ENCODE peak calls at places on chromosomes 13 and 19, in nine cellular contexts. E is suprapubic skin, R is ascending aorta, K is adrenal gland, H is brain microvascular endothelial cell, V is tibial artery, L is GM23338, N is aorta, C is heart left ventricle. D is an unnamed sample.

GRCh38 chr19:3275583-3276340 is 51.3 kb downstream of the CELF5 start:
- DNase-seq in E (no peak), R (no peak), K (peak; percentile 40), H (peak; percentile 76), V (no peak), L (peak; percentile 96), N (peak; percentile 88), C (peak; percentile 44), D (peak; percentile 32)

GRCh38 chr13:114043421-114044053 is 69.7 kb upstream of the C13orf46 start:
- DNase-seq in E (no peak), R (peak; percentile 55), K (peak; percentile 79), H (peak; percentile 83), V (no peak), L (peak; percentile 56), N (no peak), C (peak; percentile 58), D (peak; percentile 71)

GRCh38 chr13:49690133-49690989 is 925 bp downstream of the EBPL start:
- DNase-seq in E (no peak), R (no peak), K (peak; percentile 53), H (peak; percentile 71), V (no peak), L (no peak), N (no peak), C (no peak), D (no peak)

GRCh38 chr19:32337176-32337808 is 8.1 kb upstream of the ZNF507 start:
- DNase-seq in E (no peak), R (no peak), K (no peak), H (no peak), V (no peak), L (no peak), N (no peak), C (no peak), D (no peak)

GRCh38 chr13:59890064-59890463 is 273.7 kb downstream of the DIAPH3 start:
- DNase-seq in E (no peak), R (no peak), K (no peak), H (no peak), V (no peak), L (no peak), N (no peak), C (no peak), D (no peak)

GRCh38 chr13:39956036-39956435 is 300.6 kb downstream of the COG6 start:
- DNase-seq in E (no peak), R (no peak), K (no peak), H (no peak), V (no peak), L (no peak), N (no peak), C (no peak), D (no peak)

GRCh38 chr13:92510416-92510815 is 716.2 kb upstream of the GPC6 start:
- DNase-seq in E (no peak), R (no peak), K (no peak), H (peak; percentile 36), V (no peak), L (peak; percentile 28), N (no peak), C (no peak), D (no peak)

GRCh38 chr19:5893296-5893903 is 10.2 kb downstream of the NDUFA11 start:
- DNase-seq in E (no peak), R (no peak), K (no peak), H (no peak), V (no peak), L (no peak), N (no peak), C (no peak), D (no peak)

GRCh38 chr19:30369833-30370232 is 2.4 kb upstream of the ZNF536 start:
- DNase-seq in E (no peak), R (no peak), K (no peak), H (no peak), V (no peak), L (no peak), N (no peak), C (no peak), D (no peak)

GRCh38 chr13:112835796-112836195 is 133.2 kb upstream of the MCF2L start:
- DNase-seq in E (no peak), R (no peak), K (no peak), H (no peak), V (no peak), L (no peak), N (peak; percentile 73), C (no peak), D (no peak)

GRCh38 chr13:112839347-112840105 is 129.5 kb upstream of the MCF2L start:
- DNase-seq in E (no peak), R (no peak), K (no peak), H (peak; percentile 25), V (no peak), L (no peak), N (peak; percentile 63), C (no peak), D (no peak)

GRCh38 chr13:112836940-112837339 is 132.1 kb upstream of the MCF2L start:
- DNase-seq in E (no peak), R (no peak), K (no peak), H (no peak), V (no peak), L (no peak), N (peak; percentile 69), C (no peak), D (no peak)

GRCh38 chr13:112838038-112838965 is 130.7 kb upstream of the MCF2L start:
- DNase-seq in E (no peak), R (no peak), K (no peak), H (no peak), V (peak; percentile 56), L (no peak), N (peak; percentile 74), C (no peak), D (no peak)

GRCh38 chr13:112837371-112838037 is 131.5 kb upstream of the MCF2L start:
- DNase-seq in E (no peak), R (no peak), K (no peak), H (no peak), V (no peak), L (no peak), N (peak; percentile 74), C (peak; percentile 43), D (no peak)
- H3K4me3 ChIP-seq in E (no peak overlapping the region), R (no peak overlapping the region), K (no peak overlapping the region), H (no peak overlapping the region), V (no peak overlapping the region), L (no peak overlapping the region), N (no peak overlapping the region), C (no peak overlapping the region), D (no peak overlapping the region)

GRCh38 chr13:34276764-34277163 is 458.8 kb downstream of the RFC3 start:
- DNase-seq in E (no peak), R (no peak), K (no peak), H (no peak), V (no peak), L (no peak), N (no peak), C (no peak), D (no peak)
- H3K27ac ChIP-seq in E (no peak overlapping the region), R (no peak overlapping the region), K (no peak overlapping the region), H (no peak overlapping the region), V (no peak overlapping the region), L (no peak overlapping the region), N (no peak overlapping the region), C (no peak overlapping the region), D (no peak overlapping the region)

GRCh38 chr19:11027381-11027780 is 61.9 kb upstream of the LDLR start:
- DNase-seq in E (no peak), R (no peak), K (no peak), H (no peak), V (no peak), L (no peak), N (no peak), C (no peak), D (no peak)
- H3K36me3 ChIP-seq in E (peaks cover 99% of the 10 kb centered on the region), R (peaks cover 94% of the 10 kb centered on the region), K (no peaks in the 10 kb centered on the region), H (peaks cover 90% of the 10 kb centered on the region), V (peaks cover 100% of the 10 kb centered on the region), L (peaks cover 28% of the 10 kb centered on the region), N (peaks cover 18% of the 10 kb centered on the region), C (peaks cover 50% of the 10 kb centered on the region), D (peaks cover 97% of the 10 kb centered on the region)

DNA sequence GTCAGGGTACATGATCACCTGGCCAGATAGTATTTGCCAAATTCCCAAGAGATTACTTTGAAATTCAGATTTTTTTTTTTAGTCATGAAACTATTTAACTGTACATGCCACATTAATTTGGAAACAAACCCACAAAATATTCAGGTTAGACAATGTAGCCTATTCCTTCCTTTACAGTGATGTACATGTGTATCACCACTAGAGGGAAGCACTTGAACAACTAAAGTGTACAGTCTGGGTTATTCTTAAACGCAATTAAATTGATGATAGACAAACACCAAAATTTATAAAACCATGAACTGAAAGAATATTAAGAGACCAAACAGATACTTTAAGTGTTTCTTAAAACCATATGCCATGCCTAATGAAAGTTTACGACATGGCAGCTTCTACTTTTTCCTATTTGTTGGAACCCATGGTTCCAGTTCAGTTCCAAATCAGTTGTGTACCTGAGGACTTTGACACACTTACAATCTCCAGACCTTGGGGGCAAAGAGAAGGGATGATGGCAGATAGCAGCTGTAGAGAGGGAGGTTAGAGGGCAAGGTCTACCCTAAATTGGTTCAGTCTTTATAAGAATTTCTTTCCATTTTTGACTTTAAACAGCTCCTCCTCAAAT is 52.8 kb downstream of the TNFSF13B start:
- DNase-seq in E (no peak), R (no peak), K (no peak), H (peak; percentile 22), V (no peak), L (peak; percentile 70), N (no peak), C (no peak), D (no peak)
- H3K4me3 ChIP-seq in E (no peak overlapping the region), R (no peak overlapping the region), K (no peak overlapping the region), H (no peak overlapping the region), V (no peak overlapping the region), L (no peak overlapping the region), N (no peak overlapping the region), C (no peak overlapping the region), D (no peak overlapping the region)

D was measured in left ventricle myocardium inferior.